ENCODE peak calls at places on chromosomes 12 and 14, in eight cellular contexts. O is transverse colon, S is stomach, V is IMR-90, M is A549, T is body of pancreas, B is Peyer's patch, A is suprapubic skin. P is an unnamed sample.

GRCh38 chr12:117897379-117898161 is 71.2 kb downstream of the KSR2 start:
- DNase-seq in V (no peak), S (no peak), T (no peak), O (no peak), M (no peak), B (no peak), A (no peak), P (no peak)

GRCh38 chr12:132056320-132056719 is 87.8 kb downstream of the DDX51 start:
- DNase-seq in M (no peak), B (no peak), T (no peak), V (no peak), S (no peak), O (no peak), A (no peak), P (no peak)

GRCh38 chr12:106331594-106331993 is 26.0 kb upstream of the POLR3B start:
- DNase-seq in V (no peak), S (no peak), T (no peak), A (no peak), O (no peak), M (no peak), B (no peak), P (no peak)

GRCh38 chr14:91835197-91835919 is 32.0 kb downstream of the TC2N start:
- DNase-seq in O (peak), A (no peak), M (no peak), B (no peak), T (peak), V (no peak), S (peak), P (no peak)

GRCh38 chr12:27229367-27229766 is 14.7 kb upstream of the STK38L start:
- DNase-seq in A (no peak), S (no peak), M (no peak), T (no peak), V (no peak), B (no peak), O (no peak), P (no peak)

GRCh38 chr14:61152851-61153364 is 128.2 kb downstream of the TMEM30B start:
- DNase-seq in A (no peak), B (no peak), O (no peak), S (no peak), V (peak), M (no peak), T (no peak), P (no peak)

GRCh38 chr12:46005823-46006222 is 15.4 kb upstream of the SCAF11 start:
- DNase-seq in A (no peak), T (no peak), O (no peak), M (no peak), B (no peak), S (no peak), V (no peak), P (no peak)

GRCh38 chr12:102592134-102592533 is 111.8 kb upstream of the IGF1 start:
- DNase-seq in M (no peak), O (no peak), A (no peak), S (no peak), T (no peak), V (no peak), B (no peak), P (no peak)

GRCh38 chr14:95183532-95184412 is 26.4 kb upstream of the DICER1 start:
- DNase-seq in S (no peak), M (no peak), T (no peak), A (no peak), V (no peak), B (no peak), O (no peak), P (no peak)

GRCh38 chr12:71904629-71905028 is 34.0 kb upstream of the TPH2 start:
- DNase-seq in V (no peak), A (no peak), T (no peak), M (no peak), B (no peak), S (no peak), O (no peak), P (no peak)

GRCh38 chr14:105739331-105740102 is 213.1 kb downstream of the TMEM121 start:
- DNase-seq in V (no peak), B (no peak), S (no peak), A (no peak), T (no peak), O (no peak), M (no peak), P (no peak)

GRCh38 chr12:123714302-123714627 is 2.1 kb downstream of the ATP6V0A2 start:
- DNase-seq in S (no peak), B (no peak), A (no peak), V (no peak), O (no peak), T (no peak), M (no peak), P (no peak)
- H3K4me3 ChIP-seq in S (no peak), B (no peak), A (peak), V (no peak), O (no peak), T (no peak), M (no peak), P (no peak)

GRCh38 chr12:1937481-1938224 is 19.2 kb upstream of the CACNA2D4 start:
- DNase-seq in M (no peak), V (no peak), B (no peak), S (peak), T (no peak), A (no peak), O (no peak), P (no peak)

GRCh38 chr12:1936406-1937320 is 18.2 kb upstream of the CACNA2D4 start:
- DNase-seq in T (peak), M (peak), S (peak), O (peak), A (no peak), V (peak), B (no peak), P (no peak)

GRCh38 chr12:1939316-1939715 is 20.9 kb upstream of the CACNA2D4 start:
- DNase-seq in S (no peak), M (no peak), A (no peak), O (no peak), B (no peak), V (no peak), T (no peak), P (no peak)

GRCh38 chr12:1935700-1936378 is 17.4 kb upstream of the CACNA2D4 start:
- DNase-seq in M (no peak), O (no peak), B (no peak), T (peak), A (no peak), S (peak), V (no peak), P (no peak)

DNA sequence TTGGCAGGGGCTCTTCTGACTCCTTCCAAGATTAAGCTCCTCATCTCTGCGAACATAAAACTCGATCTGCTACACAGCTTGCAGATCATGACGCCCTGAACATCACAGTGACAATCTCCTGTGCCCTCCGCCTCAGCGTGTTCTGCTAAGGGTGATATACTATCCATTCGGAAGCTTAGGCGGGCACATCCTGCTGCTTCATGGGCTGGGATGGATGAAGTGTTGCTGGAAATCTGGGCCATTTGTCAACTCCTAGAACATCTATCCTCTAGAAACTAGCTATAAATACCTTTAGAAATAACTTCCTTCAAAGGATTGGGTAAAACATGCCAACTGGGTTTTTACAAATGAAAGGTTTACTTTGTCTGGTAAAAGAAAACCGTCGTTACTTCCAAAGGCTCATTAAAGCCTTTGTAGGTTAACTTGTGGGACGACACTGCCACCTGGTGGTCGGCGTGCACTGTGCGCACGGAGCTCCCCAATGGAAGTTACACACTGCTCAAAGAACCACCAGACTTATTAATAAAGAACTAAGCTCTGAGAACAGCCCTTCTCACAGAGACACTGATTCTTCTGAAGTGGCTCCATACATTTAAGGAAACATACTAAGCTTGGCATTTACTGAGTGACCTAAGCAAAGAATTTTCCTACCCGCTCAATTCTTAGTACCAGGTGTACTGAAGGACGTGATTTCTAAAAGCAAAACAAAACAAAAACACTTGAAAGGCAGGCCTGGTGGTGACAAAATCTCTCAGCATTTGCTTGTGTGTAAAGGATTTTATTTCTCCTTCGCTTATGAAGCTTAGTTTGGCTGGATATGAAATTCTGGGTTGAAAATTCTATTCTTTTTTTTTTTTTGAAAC is 21.5 kb upstream of the CACNA2D4 start:
- DNase-seq in A (peak), S (peak), B (peak), V (peak), M (peak), T (peak), O (peak), P (peak)
- TF ChIP-seq POLR2A in A (no peak), S (no peak), B (no peak), V (no peak), M (no peak), T (no peak), O (no peak), P (no peak)

DNA sequence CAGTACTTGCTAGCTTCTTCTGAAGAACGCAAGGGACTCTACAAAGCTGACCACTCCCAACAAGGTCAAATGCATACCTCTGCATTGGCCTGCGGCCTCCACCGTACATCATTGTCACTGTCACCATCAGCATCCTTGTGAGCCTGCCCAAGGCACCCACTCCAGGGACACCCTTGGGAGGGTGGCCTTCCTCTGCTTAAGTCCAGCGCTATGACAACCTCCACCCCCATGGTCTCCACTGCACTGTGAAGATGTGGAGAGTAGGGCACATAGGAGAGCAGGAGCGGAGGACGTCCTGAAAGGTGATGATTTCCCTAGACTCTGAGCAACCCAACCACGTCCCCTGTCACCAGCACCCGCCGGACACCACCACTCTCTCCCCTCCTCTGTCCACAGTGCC is 252.8 kb downstream of the ALG10 start:
- DNase-seq in M (no peak), O (no peak), B (no peak), A (no peak), T (no peak), V (no peak), S (no peak), P (peak)
- H3K4me3 ChIP-seq in M (no peak), O (no peak), B (no peak), A (no peak), T (no peak), V (no peak), S (no peak), P (no peak)

GRCh38 chr12:49030714-49031572 is 12.4 kb upstream of the PRKAG1 start:
- DNase-seq in O (no peak), B (no peak), S (no peak), V (no peak), M (no peak), T (no peak), A (peak), P (peak)
- TF ChIP-seq POLR2A in O (no peak), B (no peak), S (no peak), V (no peak), M (no peak), T (no peak), A (no peak), P (no peak)

GRCh38 chr12:53939141-53940108 is 794 bp downstream of the HOXC13 start:
- DNase-seq in V (no peak), M (peak), T (peak), O (no peak), B (no peak), A (no peak), S (no peak), P (peak)
- H3K4me3 ChIP-seq in V (no peak), M (peak), T (no peak), O (no peak), B (no peak), A (peak), S (no peak), P (peak)

GRCh38 chr12:70660620-70661219 is 23.5 kb upstream of the PTPRB start:
- DNase-seq in T (no peak), V (peak), S (no peak), A (no peak), O (no peak), B (no peak), M (peak), P (no peak)
- TF ChIP-seq POLR2A in T (no peak), V (no peak), S (no peak), A (no peak), O (no peak), B (no peak), M (no peak), P (no peak)

DNA sequence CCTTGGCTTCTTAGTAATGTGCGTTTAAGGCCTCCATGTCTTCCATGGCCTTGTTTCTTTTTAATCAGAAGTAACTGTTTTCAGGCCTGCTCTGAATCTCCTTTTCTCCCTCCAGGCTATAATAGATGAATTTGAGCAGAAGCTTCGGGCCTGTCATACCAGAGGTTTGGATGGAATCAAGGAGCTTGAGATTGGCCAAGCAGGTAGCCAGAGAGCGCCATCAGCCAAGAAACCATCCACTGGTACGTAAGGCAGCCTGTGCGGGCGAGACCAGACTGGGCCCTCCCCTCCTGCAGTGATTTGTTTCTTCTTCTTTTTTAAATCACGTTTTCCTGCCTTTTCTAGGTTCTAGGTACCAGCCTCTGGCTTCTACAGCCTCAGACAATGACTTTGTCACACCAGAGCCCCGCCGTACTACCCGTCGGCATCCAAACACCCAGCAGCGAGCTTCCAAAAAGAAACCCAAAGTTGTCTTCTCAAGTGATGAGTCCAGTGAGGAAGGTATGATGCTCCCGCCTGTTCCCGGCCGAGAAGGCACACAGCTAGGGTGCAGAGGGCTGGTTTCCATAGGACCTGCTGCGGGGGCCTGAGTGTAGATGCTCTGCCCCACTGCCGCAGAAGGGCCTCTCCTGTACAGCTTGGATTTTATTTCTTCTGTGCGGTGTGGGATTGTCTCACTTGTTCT is 3.6 kb upstream of the GAPDH start:
- DNase-seq in O (no peak), M (no peak), S (no peak), A (no peak), T (no peak), B (no peak), V (no peak), P (no peak)
- H3K4me3 ChIP-seq in O (no peak), M (no peak), S (no peak), A (no peak), T (no peak), B (no peak), V (no peak), P (no peak)